ENCODE peak calls at places on chromosomes 3 and 15, in five cellular contexts. I is Peyer's patch, X is mammary epithelial cell, H is cardiac muscle cell, U is AG10803. P is an unnamed sample.

GRCh38 chr3:191774485-191774884 is 313.5 kb downstream of the PYDC2 start:
- DNase-seq in I (no peak), X (peak), H (no peak), U (peak), P (peak)

GRCh38 chr15:80619677-80620076 is 75.4 kb upstream of the ABHD17C start:
- DNase-seq in I (no peak), X (peak), H (peak), U (peak), P (no peak)

GRCh38 chr3:172177046-172177445 is 137.7 kb downstream of the FNDC3B start:
- DNase-seq in I (no peak), X (no peak), H (peak), U (peak), P (no peak)

GRCh38 chr15:25019434-25019833 is 64.6 kb downstream of the SNRPN start:
- DNase-seq in I (no peak), X (no peak), H (no peak), U (no peak), P (no peak)

GRCh38 chr15:39631357-39631756 is 50.5 kb downstream of the THBS1 start:
- DNase-seq in I (no peak), X (peak), H (no peak), U (no peak), P (no peak)

GRCh38 chr15:58856090-58856489 is 77.4 kb downstream of the SLTM start:
- DNase-seq in I (no peak), X (no peak), H (peak), U (peak), P (no peak)

GRCh38 chr15:80140909-80141308 is 11.9 kb upstream of the FAH start:
- DNase-seq in I (no peak), X (no peak), H (no peak), U (no peak), P (no peak)

GRCh38 chr3:128066111-128066510 is 13.9 kb downstream of the SEC61A1 start:
- DNase-seq in I (no peak), X (no peak), H (no peak), U (peak), P (no peak)

GRCh38 chr3:151818361-151818760 is 4.4 kb downstream of the AADAC start:
- DNase-seq in I (no peak), X (no peak), H (no peak), U (no peak), P (no peak)

GRCh38 chr15:41860049-41860828 is 21.6 kb downstream of the PLA2G4B start:
- DNase-seq in I (no peak), X (no peak), H (no peak), U (no peak), P (peak)
- TF ChIP-seq CTCF in I (no peak), X (no peak), H (no peak), U (no peak), P (no peak)

DNA sequence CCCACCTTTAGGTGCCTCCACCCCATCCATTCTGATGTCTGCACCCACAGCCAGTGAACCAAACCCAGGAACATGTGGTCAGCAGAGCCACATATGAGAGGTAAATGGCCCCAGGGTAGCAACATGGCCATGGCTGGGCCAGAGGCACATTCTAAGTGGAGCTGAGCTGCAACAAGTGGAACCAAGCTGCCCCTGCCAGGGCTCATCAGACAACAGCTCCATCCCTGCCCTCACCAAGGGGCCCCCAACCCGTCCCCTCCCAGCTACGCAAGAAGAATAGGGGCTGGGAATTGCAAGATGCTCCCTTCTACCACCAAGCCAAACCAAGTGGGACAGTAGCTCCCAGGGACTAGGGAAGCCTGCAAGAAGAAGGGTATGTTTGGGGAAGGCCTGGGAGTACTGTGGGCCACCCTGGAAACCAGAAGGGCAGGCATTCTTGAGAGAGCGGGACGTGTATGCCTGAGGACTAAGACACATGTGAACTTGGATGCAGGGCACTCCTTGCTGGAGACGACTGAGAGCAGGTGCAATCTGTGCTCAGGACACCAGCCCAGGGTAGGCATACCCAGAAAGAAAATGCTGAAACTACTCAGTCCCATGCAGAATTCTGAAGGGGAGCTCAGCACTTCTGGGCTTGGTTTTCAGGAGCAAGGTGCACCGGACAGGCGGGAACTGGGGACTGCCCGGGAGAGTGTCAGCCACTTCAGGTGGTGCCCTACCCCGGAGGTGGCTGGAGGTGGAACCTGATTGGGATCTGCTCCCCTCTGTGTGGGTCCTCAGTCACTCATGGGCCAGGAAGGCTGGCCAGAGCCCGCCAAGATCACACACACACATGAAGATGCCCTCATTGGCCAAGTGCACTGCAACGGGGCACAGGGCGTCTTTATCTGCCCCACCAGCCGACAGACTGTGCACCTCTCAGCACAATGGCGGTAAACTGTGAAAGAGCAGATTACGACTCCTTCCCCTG is 9.5 kb downstream of the MYL3 start:
- DNase-seq in I (peak), X (no peak), H (no peak), U (no peak), P (no peak)
- TF ChIP-seq CTCF in I (no peak), X (no peak), H (no peak), U (no peak), P (no peak)

DNA sequence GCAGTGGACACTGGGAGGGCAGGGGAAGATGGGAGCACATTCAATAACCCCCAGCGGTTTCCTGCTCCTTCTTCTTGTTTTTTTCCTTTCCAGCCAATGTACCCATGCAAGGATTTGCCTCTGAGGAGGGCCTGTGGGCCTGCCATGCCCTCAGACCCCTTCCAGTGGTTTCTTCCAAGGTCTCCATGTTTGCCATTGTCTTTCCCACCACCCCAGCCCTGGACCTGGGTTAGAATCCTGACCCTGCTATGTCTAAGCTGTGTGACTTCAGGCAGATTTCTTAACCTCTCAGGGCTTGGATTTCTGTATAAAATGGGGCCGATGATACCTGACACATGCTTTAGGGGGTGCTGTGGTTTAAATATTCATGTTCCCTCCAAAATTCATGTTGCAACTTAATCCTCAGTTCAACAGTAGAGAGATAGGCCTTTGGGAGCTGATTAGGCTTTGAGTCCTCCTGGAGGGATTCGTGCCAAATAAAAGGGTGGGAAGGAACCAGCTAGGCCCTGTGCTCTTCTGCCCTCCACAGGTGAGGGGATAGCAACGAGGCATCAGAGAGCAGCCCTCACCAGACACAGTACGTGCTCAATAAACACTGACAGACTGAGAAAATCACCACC is 46.3 kb upstream of the FLNB start:
- DNase-seq in I (no peak), X (peak), H (peak), U (peak), P (no peak)
- TF ChIP-seq CTCF in I (peak), X (peak), H (peak), U (peak), P (no peak)

DNA sequence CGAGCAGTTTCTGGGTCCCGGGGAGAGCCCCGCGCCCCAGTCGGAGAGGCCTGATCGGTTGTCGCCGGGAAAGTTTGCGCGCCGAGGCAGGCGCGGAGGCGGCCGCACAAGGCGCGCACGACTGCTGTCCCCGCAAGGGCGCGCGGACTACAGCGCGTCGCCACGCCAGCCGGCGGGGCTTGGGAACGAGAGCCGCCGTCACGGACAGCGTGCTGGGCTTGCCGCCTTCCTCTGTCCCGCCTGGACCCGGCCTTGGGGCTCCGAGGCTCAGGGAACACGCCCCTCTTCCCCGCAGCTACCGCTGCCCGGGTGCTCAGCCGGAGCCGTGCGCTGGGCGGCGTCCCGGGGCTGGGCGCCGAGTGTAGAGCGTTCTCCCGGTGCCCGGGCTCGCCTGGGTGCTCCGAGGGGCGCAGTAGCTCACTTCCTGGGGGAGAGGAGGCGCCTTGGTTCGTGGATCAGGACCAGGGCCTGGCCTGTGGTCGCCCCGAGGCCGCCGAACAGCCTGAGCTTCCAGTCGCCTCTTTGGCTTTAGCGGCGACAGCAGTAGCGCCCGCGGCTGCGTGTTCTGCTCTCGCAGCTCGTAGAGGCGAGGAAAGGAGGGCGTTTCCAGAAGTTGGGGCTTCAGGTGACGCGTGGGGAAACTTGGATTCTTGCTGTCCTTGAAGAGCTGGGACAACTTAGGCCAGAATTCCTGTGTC is 226.6 kb upstream of the C2CD4B start:
- DNase-seq in I (peak), X (peak), H (peak), U (peak), P (peak)
- TF ChIP-seq CTCF in I (peak), X (peak), H (peak), U (peak), P (no peak)